ENCODE peak calls at places on chromosomes 4 and X, in nine cellular contexts. A is prostate gland, P is suprapubic skin, K is spleen, S is GM12878, X is GM23338, B is stomach, O is breast epithelium, Y is Panc1. I is an unnamed sample.

GRCh38 chr4:10173754-10174749 is 57.5 kb upstream of the WDR1 start:
- DNase-seq in A (peak; percentile 81), P (no peak), K (no peak), S (no peak), X (no peak), B (peak; percentile 90), O (peak; percentile 24), Y (no peak), I (peak; percentile 50)

GRCh38 chrX:40155617-40156471 is 58.1 kb upstream of the BCOR start:
- DNase-seq in A (no peak), P (no peak), K (no peak), S (no peak), X (peak; percentile 36), B (no peak), O (no peak), Y (no peak), I (no peak)

GRCh38 chr4:184396001-184396400 is 78.3 kb downstream of the IRF2 start:
- DNase-seq in A (no peak), P (no peak), K (no peak), S (peak; percentile 81), X (no peak), B (no peak), O (no peak), Y (no peak), I (no peak)

GRCh38 chrX:110748256-110748811 is 47.3 kb downstream of the CHRDL1 start:
- DNase-seq in A (no peak), P (no peak), K (no peak), S (no peak), X (no peak), B (no peak), O (no peak), Y (no peak), I (no peak)

GRCh38 chr4:38306482-38307071 is 346.4 kb downstream of the PTTG2 start:
- DNase-seq in A (no peak), P (no peak), K (no peak), S (peak; percentile 95), X (no peak), B (no peak), O (no peak), Y (no peak), I (no peak)

GRCh38 chrX:41518841-41519220 is 71.7 kb downstream of the NYX start:
- DNase-seq in A (no peak), P (no peak), K (no peak), S (no peak), X (no peak), B (no peak), O (no peak), Y (no peak), I (no peak)

GRCh38 chr4:101020956-101021355 is 326.4 kb downstream of the PPP3CA start:
- DNase-seq in A (no peak), P (no peak), K (no peak), S (peak; percentile 53), X (no peak), B (no peak), O (no peak), Y (peak; percentile 5), I (no peak)

GRCh38 chr4:155722816-155723499 is 35.9 kb upstream of the GUCY1B1 start:
- DNase-seq in A (no peak), P (no peak), K (no peak), S (no peak), X (no peak), B (no peak), O (no peak), Y (no peak), I (no peak)

GRCh38 chr4:147311956-147312355 is 168.9 kb upstream of the EDNRA start:
- DNase-seq in A (no peak), P (no peak), K (no peak), S (no peak), X (no peak), B (no peak), O (no peak), Y (no peak), I (no peak)

GRCh38 chrX:41468647-41469323 is 21.6 kb downstream of the NYX start:
- DNase-seq in A (peak; percentile 10), P (no peak), K (peak; percentile 22), S (no peak), X (no peak), B (peak; percentile 33), O (no peak), Y (no peak), I (no peak)

GRCh38 chrX:71637253-71637618 is 18.9 kb upstream of the CXCR3 start:
- DNase-seq in A (no peak), P (no peak), K (no peak), S (no peak), X (no peak), B (no peak), O (no peak), Y (no peak), I (no peak)

GRCh38 chrX:48761674-48762471 is at the start of gene GLOD5:
- DNase-seq in A (peak; percentile 59), P (no peak), K (no peak), S (no peak), X (peak; percentile 82), B (peak; percentile 74), O (peak; percentile 67), Y (no peak), I (peak; percentile 50)

GRCh38 chr4:1490906-1491629 is 84.8 kb upstream of the NKX1-1 start:
- DNase-seq in A (no peak), P (no peak), K (no peak), S (no peak), X (no peak), B (no peak), O (no peak), Y (no peak), I (peak; percentile 59)

GRCh38 chrX:107025538-107025937 is 25.5 kb upstream of the MORC4 start:
- DNase-seq in A (no peak), P (no peak), K (no peak), S (no peak), X (peak; percentile 54), B (no peak), O (no peak), Y (peak; percentile 28), I (no peak)

GRCh38 chr4:123474817-123475216 is 78.2 kb downstream of the SPRY1 start:
- DNase-seq in A (no peak), P (no peak), K (no peak), S (no peak), X (no peak), B (no peak), O (no peak), Y (no peak), I (no peak)

GRCh38 chr4:78323439-78323838 is 228.1 kb upstream of the ANXA3 start:
- DNase-seq in A (no peak), P (no peak), K (no peak), S (no peak), X (peak; percentile 32), B (no peak), O (no peak), Y (no peak), I (no peak)

GRCh38 chrX:130555341-130555740 is 153.6 kb downstream of the RBMX2 start:
- DNase-seq in A (no peak), P (no peak), K (no peak), S (no peak), X (no peak), B (no peak), O (no peak), Y (no peak), I (no peak)

GRCh38 chrX:154140206-154140605 is 3.8 kb upstream of the OPN1LW start:
- DNase-seq in A (no peak), P (no peak), K (no peak), S (no peak), X (no peak), B (no peak), O (no peak), Y (no peak), I (no peak)

GRCh38 chrX:150361070-150361776 is 1.9 kb upstream of the MAMLD1 start:
- DNase-seq in A (no peak), P (no peak), K (peak; percentile 80), S (no peak), X (peak; percentile 57), B (no peak), O (no peak), Y (no peak), I (peak; percentile 75)
- H3K4me3 ChIP-seq in A (peak overlapping the region; percentile 45), P (peak overlapping the region; percentile 64), K (no peak overlapping the region), S (no peak overlapping the region), X (peak overlapping the region; percentile 58), B (peak overlapping the region; percentile 67), O (peak overlapping the region; percentile 60), Y (peak overlapping the region; percentile 84), I (peak overlapping the region; percentile 67)

GRCh38 chr4:56630876-56631666 is 50.0 kb downstream of the HOPX start:
- DNase-seq in A (no peak), P (no peak), K (no peak), S (no peak), X (no peak), B (no peak), O (no peak), Y (no peak), I (no peak)
- TF ChIP-seq POLR2AphosphoS5 in A (no peak), P (no peak), K (no peak), S (no peak), X (no peak), B (no peak), O (no peak), Y (no peak), I (no peak)

DNA sequence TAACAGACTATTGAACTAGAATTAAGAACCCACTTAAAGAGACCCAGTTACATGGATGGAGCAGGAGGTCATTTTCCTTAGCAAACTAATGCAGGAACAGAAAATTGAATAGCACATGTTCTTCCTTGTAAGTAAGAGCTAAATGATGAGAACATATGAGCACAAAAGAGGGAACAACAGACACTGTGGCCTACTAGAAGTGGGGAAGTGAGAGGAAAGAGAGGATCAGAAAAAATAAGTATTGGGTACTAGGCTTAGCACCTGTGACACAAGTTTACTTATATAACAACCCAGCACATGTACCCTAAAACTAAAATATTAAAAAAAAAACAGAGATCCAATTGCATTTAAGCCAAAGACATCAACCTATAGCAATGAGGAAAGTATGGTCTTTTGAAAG is 26.2 kb downstream of the ARAP2 start:
- DNase-seq in A (no peak), P (no peak), K (no peak), S (no peak), X (no peak), B (no peak), O (no peak), Y (no peak), I (no peak)
- H3K4me3 ChIP-seq in A (no peak overlapping the region), P (no peak overlapping the region), K (no peak overlapping the region), S (no peak overlapping the region), X (no peak overlapping the region), B (no peak overlapping the region), O (no peak overlapping the region), Y (no peak overlapping the region), I (no peak overlapping the region)

GRCh38 chr4:25865586-25865985 is 2.8 kb upstream of the SEL1L3 start:
- DNase-seq in A (no peak), P (no peak), K (no peak), S (no peak), X (peak; percentile 68), B (peak; percentile 65), O (no peak), Y (no peak), I (peak; percentile 50)
- TF ChIP-seq POLR2AphosphoS5 in A (no peak), P (no peak), K (no peak), S (no peak), X (no peak), B (peak; percentile 64), O (no peak), Y (no peak), I (no peak)

I was measured in upper lobe of left lung.